ENCODE peak calls at places on chromosomes 12 and 14, in four cellular contexts. O is K562, V is H1, T is HepG2. U is an unnamed sample.
A peak's percentile ranks its signal among the peaks of the same experiment; 100 is the strongest.

GRCh38 chr12:32273712-32274111 is 125.6 kb upstream of the FGD4 start:
- DNase-seq in T (no peak), V (peak; percentile 51), O (peak; percentile 50), U (no peak)

GRCh38 chr12:113879658-113880057 is 86.5 kb downstream of the RBM19 start:
- DNase-seq in T (no peak), V (no peak), O (no peak), U (no peak)

GRCh38 chr14:64178814-64179213 is 115.4 kb downstream of the ESR2 start:
- DNase-seq in T (no peak), V (no peak), O (no peak), U (no peak)

GRCh38 chr14:50926851-50927386 is 17.4 kb downstream of the PYGL start:
- DNase-seq in T (no peak), O (peak; percentile 68), V (no peak), U (peak; percentile 41)

GRCh38 chr12:4849024-4849594 is 60.6 kb upstream of the KCNA1 start:
- DNase-seq in T (peak; percentile 30), V (no peak), O (peak; percentile 22), U (peak; percentile 32)

GRCh38 chr14:92456215-92457017 is 57.2 kb upstream of the RIN3 start:
- DNase-seq in V (peak; percentile 67), T (peak; percentile 59), O (peak; percentile 27), U (peak; percentile 66)

GRCh38 chr14:58239259-58240210 is 5.1 kb upstream of the PSMA3 start:
- DNase-seq in T (peak; percentile 46), V (peak; percentile 86), O (peak; percentile 19), U (peak; percentile 81)

GRCh38 chr12:45089417-45089816 is 38.5 kb upstream of the DBX2 start:
- DNase-seq in T (no peak), V (no peak), O (no peak), U (no peak)

GRCh38 chr14:34930591-34931069 is 52.2 kb upstream of the SRP54 start:
- DNase-seq in O (no peak), T (no peak), V (no peak), U (peak; percentile 29)

GRCh38 chr12:111927346-111927745 is 85.3 kb downstream of the MAPKAPK5 start:
- DNase-seq in V (no peak), T (no peak), O (no peak), U (no peak)

GRCh38 chr14:91088585-91088984 is 25.3 kb upstream of the DGLUCY start:
- DNase-seq in O (no peak), V (no peak), T (no peak), U (no peak)

GRCh38 chr14:79573486-79573885 is 637.8 kb downstream of the DIO2 start:
- DNase-seq in V (no peak), O (no peak), T (no peak), U (no peak)

GRCh38 chr14:61322799-61323290 is 1.5 kb downstream of the PRKCH start:
- DNase-seq in T (no peak), O (no peak), V (no peak), U (peak; percentile 80)

GRCh38 chr14:61320806-61321384 is 484 bp upstream of the PRKCH start:
- DNase-seq in V (no peak), T (no peak), O (no peak), U (peak; percentile 64)

GRCh38 chr14:61323970-61324369 is 2.6 kb downstream of the PRKCH start:
- DNase-seq in T (no peak), O (no peak), V (no peak), U (no peak)

GRCh38 chr14:61321385-61322010 is at the start of gene PRKCH:
- DNase-seq in V (peak; percentile 79), O (peak; percentile 63), T (peak; percentile 11), U (peak; percentile 92)

GRCh38 chr14:61322011-61322798 is 826 bp downstream of the PRKCH start:
- DNase-seq in T (no peak), O (no peak), V (peak; percentile 63), U (no peak)
- TF ChIP-seq EZH2 in T (no peak), O (no peak), V (peak; percentile 57), U (no peak)

GRCh38 chr12:713281-713875 is 39.0 kb upstream of the WNK1 start:
- DNase-seq in O (no peak), T (no peak), V (no peak), U (no peak)

GRCh38 chr12:718756-719138 is 33.6 kb upstream of the WNK1 start:
- DNase-seq in T (no peak), O (no peak), V (no peak), U (no peak)

GRCh38 chr12:720231-720941 is 32.0 kb upstream of the WNK1 start:
- DNase-seq in V (no peak), T (no peak), O (no peak), U (no peak)

GRCh38 chr12:712172-712863 is 40.1 kb upstream of the WNK1 start:
- DNase-seq in O (no peak), T (no peak), V (no peak), U (no peak)

DNA sequence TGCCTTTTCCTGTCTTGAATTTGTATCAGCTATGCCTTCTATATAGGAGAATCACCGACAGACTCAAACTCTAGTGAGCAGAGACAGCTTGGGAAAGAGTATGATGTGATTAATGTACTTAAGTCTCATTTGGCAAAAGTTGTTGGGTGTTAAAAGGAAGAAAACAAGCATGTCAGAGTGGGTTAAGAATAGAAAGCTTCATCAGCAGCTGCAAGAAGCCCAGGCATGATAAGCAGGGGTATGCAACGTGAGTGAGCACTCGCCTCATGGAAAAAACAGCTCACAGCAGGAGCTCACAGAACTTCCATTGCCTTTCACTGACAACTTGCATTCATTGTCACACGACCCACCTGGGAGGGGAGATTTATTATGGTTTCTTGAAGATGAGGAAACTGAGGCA is 35.9 kb upstream of the WNK1 start:
- DNase-seq in V (no peak), T (no peak), O (peak; percentile 70), U (peak; percentile 24)
- TF ChIP-seq JUN in V (no peak), T (no peak), O (no peak), U (no peak)

DNA sequence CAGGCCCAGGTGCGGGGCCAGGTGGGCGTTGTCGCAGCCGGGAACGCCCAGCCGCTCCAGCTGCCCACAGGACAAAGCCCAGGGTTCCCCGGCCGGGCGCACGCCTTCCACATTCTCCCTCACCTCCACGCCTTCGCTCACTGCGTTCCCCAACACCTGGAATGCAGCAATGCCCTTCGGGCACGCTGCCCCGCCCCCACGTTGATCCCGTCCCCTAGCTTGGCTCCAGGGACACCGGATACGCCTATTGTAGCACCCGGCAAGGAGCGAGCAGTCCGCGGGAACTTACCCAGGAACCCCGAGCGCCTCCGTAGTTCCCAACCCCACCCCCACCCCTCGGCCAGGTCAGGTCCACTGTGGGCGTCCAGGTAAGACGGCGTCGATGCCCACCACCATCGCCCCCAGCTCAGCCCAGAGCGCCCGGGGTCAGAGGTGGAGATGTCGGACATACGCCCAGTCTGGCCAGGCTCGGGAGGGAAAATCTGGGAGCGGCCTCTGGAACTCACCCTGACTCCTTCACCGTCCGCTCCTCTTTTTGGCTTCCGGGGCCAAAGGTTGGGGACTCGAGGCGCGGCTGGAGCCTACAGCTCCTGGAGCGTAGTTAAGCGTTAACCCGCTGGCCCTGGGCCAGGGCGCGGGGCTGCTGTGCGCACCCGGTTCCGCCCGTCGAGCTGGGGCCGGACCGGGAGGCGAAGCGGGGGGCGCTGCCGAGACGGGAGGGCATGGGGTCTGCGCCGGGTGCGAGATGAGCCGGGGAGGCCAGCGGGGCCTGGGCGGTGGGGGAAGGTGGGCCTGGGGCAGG is 600 bp upstream of the CEP170B start:
- DNase-seq in T (peak; percentile 85), V (peak; percentile 86), O (no peak), U (no peak)
- TF ChIP-seq EZH2 in T (no peak), V (no peak), O (no peak), U (peak; percentile 82)

GRCh38 chr14:103726474-103726873 is 10.9 kb downstream of the ZFYVE21 start:
- DNase-seq in O (no peak), V (no peak), T (no peak), U (no peak)
- TF ChIP-seq JUN in O (no peak), V (no peak), T (no peak), U (no peak)